ENCODE peak calls at places on chromosomes 2 and 18, in eight cellular contexts. R, A, P, D, H, Q, Y and C are unnamed samples.

GRCh38 chr18:2914185-2914584 is 67.4 kb downstream of the EMILIN2 start:
- DNase-seq in R (no peak), A (no peak), P (no peak), D (no peak), H (no peak), Q (no peak), Y (no peak), C (no peak)

GRCh38 chr2:47499621-47500309 is 96.8 kb downstream of the MSH2 start:
- DNase-seq in R (no peak), A (no peak), P (no peak), D (no peak), H (no peak), Q (no peak), Y (no peak), C (no peak)

GRCh38 chr2:210252699-210253606 is 27.7 kb upstream of the ACADL start:
- DNase-seq in R (no peak), A (no peak), P (no peak), D (no peak), H (no peak), Q (no peak), Y (no peak), C (no peak)

GRCh38 chr2:233174131-233174530 is 77.3 kb upstream of the ATG16L1 start:
- DNase-seq in R (no peak), A (no peak), P (no peak), D (no peak), H (no peak), Q (no peak), Y (no peak), C (no peak)

GRCh38 chr2:189548686-189549439 is 31.7 kb downstream of the SLC40A1 start:
- DNase-seq in R (no peak), A (no peak), P (no peak), D (no peak), H (no peak), Q (no peak), Y (no peak), C (no peak)

GRCh38 chr2:200032895-200033294 is 77.5 kb downstream of the MAIP1 start:
- DNase-seq in R (no peak), A (no peak), P (no peak), D (no peak), H (no peak), Q (no peak), Y (no peak), C (no peak)

GRCh38 chr2:234741976-234742375 is 209.8 kb upstream of the SH3BP4 start:
- DNase-seq in R (no peak), A (no peak), P (no peak), D (no peak), H (no peak), Q (no peak), Y (no peak), C (peak)

GRCh38 chr18:68083131-68083530 is 566.6 kb upstream of the DSEL start:
- DNase-seq in R (no peak), A (no peak), P (peak), D (no peak), H (no peak), Q (no peak), Y (no peak), C (no peak)

GRCh38 chr2:226721541-226721940 is 78.1 kb downstream of the IRS1 start:
- DNase-seq in R (no peak), A (peak), P (no peak), D (no peak), H (no peak), Q (no peak), Y (no peak), C (peak)

GRCh38 chr2:170761572-170761971 is 8.6 kb upstream of the ERICH2 start:
- DNase-seq in R (no peak), A (no peak), P (no peak), D (no peak), H (no peak), Q (no peak), Y (no peak), C (no peak)

GRCh38 chr2:240932724-240933047 is 26.6 kb downstream of the CROCC2 start:
- DNase-seq in R (no peak), A (no peak), P (no peak), D (no peak), H (no peak), Q (no peak), Y (no peak), C (no peak)

GRCh38 chr2:15990151-15991101 is 50.1 kb downstream of the MYCN start:
- DNase-seq in R (no peak), A (no peak), P (no peak), D (no peak), H (no peak), Q (no peak), Y (no peak), C (no peak)

GRCh38 chr2:14614011-14614410 is 18.5 kb upstream of the LRATD1 start:
- DNase-seq in R (no peak), A (no peak), P (no peak), D (no peak), H (no peak), Q (no peak), Y (no peak), C (no peak)

GRCh38 chr18:68484241-68484640 is 230.7 kb downstream of the TMX3 start:
- DNase-seq in R (no peak), A (no peak), P (no peak), D (no peak), H (no peak), Q (no peak), Y (no peak), C (no peak)

GRCh38 chr18:6660334-6660733 is 69.2 kb upstream of the ARHGAP28 start:
- DNase-seq in R (no peak), A (no peak), P (no peak), D (no peak), H (no peak), Q (no peak), Y (no peak), C (no peak)

GRCh38 chr2:207083361-207084080 is 82.2 kb downstream of the KLF7 start:
- DNase-seq in R (no peak), A (no peak), P (no peak), D (no peak), H (no peak), Q (no peak), Y (no peak), C (no peak)

GRCh38 chr18:41655074-41655473 is 300.0 kb upstream of the PIK3C3 start:
- DNase-seq in R (no peak), A (no peak), P (no peak), D (no peak), H (no peak), Q (no peak), Y (no peak), C (no peak)

GRCh38 chr2:230986520-230987136 is 9.3 kb upstream of the SPATA3 start:
- DNase-seq in R (no peak), A (no peak), P (no peak), D (no peak), H (no peak), Q (no peak), Y (no peak), C (no peak)

GRCh38 chr2:1705557-1706076 is 38.7 kb downstream of the PXDN start:
- DNase-seq in R (no peak), A (no peak), P (no peak), D (no peak), H (no peak), Q (no peak), Y (no peak), C (no peak)

GRCh38 chr18:62242955-62243354 is 55.9 kb downstream of the RELCH start:
- DNase-seq in R (no peak), A (no peak), P (no peak), D (no peak), H (no peak), Q (no peak), Y (no peak), C (no peak)

GRCh38 chr2:86417961-86418360 is 23.2 kb upstream of the KDM3A start:
- DNase-seq in R (no peak), A (no peak), P (no peak), D (no peak), H (no peak), Q (no peak), Y (no peak), C (no peak)

GRCh38 chr2:85600951-85601770 is 1.3 kb downstream of the TMEM150A start:
- DNase-seq in R (no peak), A (no peak), P (no peak), D (no peak), H (no peak), Q (no peak), Y (no peak), C (no peak)

GRCh38 chr2:200408428-200409311 is 101.2 kb downstream of the KCTD18 start:
- DNase-seq in R (no peak), A (no peak), P (peak), D (no peak), H (no peak), Q (no peak), Y (no peak), C (no peak)

GRCh38 chr2:70807828-70808118 is 12.6 kb downstream of the CLEC4F start:
- DNase-seq in R (no peak), A (no peak), P (no peak), D (no peak), H (no peak), Q (no peak), Y (no peak), C (no peak)

GRCh38 chr2:67625671-67626070 is 228.5 kb downstream of the ETAA1 start:
- DNase-seq in R (no peak), A (no peak), P (no peak), D (no peak), H (no peak), Q (no peak), Y (no peak), C (no peak)

GRCh38 chr2:178084273-178084672 is 11.7 kb upstream of the PDE11A start:
- DNase-seq in R (no peak), A (no peak), P (no peak), D (no peak), H (no peak), Q (no peak), Y (no peak), C (no peak)

GRCh38 chr2:11875481-11875880 is 129.0 kb downstream of the LPIN1 start:
- DNase-seq in R (no peak), A (no peak), P (no peak), D (no peak), H (no peak), Q (no peak), Y (no peak), C (no peak)

GRCh38 chr2:204550738-204551137 is 5.5 kb downstream of the PARD3B start:
- DNase-seq in R (no peak), A (no peak), P (peak), D (no peak), H (no peak), Q (no peak), Y (no peak), C (no peak)

GRCh38 chr2:227813562-227814353 is at the start of gene CCL20:
- DNase-seq in R (no peak), A (no peak), P (no peak), D (no peak), H (no peak), Q (no peak), Y (no peak), C (no peak)

GRCh38 chr2:58067001-58067400 is 20.4 kb downstream of the VRK2 start:
- DNase-seq in R (no peak), A (no peak), P (no peak), D (no peak), H (no peak), Q (no peak), Y (no peak), C (no peak)

GRCh38 chr2:69774984-69775982 is 33.3 kb downstream of the ANXA4 start:
- DNase-seq in R (peak), A (no peak), P (no peak), D (no peak), H (no peak), Q (no peak), Y (no peak), C (no peak)